ENCODE peak calls at places on chromosomes 5 and 9, in four cellular contexts. S, V, K and J are unnamed samples.
A peak's percentile ranks its signal among the peaks of the same experiment; 100 is the strongest.

GRCh38 chr9:80789831-80790230 is 899.5 kb downstream of the TLE1 start:
- DNase-seq in S (no peak), V (no peak), K (no peak), J (no peak)

GRCh38 chr9:111949919-111950318 is 53.3 kb downstream of the UGCG start:
- DNase-seq in S (peak; percentile 37), V (no peak), K (no peak), J (no peak)

GRCh38 chr9:129109504-129109903 is 1.1 kb downstream of the CRAT start:
- DNase-seq in S (peak; percentile 12), V (peak; percentile 41), K (peak; percentile 52), J (no peak)

GRCh38 chr5:138655530-138656245 is 80.5 kb upstream of the HSPA9 start:
- DNase-seq in S (peak; percentile 71), V (no peak), K (peak; percentile 38), J (no peak)

GRCh38 chr5:170651902-170652301 is 131.6 kb upstream of the GABRP start:
- DNase-seq in S (no peak), V (no peak), K (no peak), J (no peak)

GRCh38 chr5:103621548-103621930 is 59.0 kb upstream of the NUDT12 start:
- DNase-seq in S (no peak), V (no peak), K (no peak), J (no peak)

GRCh38 chr5:68727931-68728330 is 365.9 kb upstream of the SLC30A5 start:
- DNase-seq in S (no peak), V (no peak), K (no peak), J (no peak)

GRCh38 chr5:113140837-113141661 is 164.5 kb downstream of the DCP2 start:
- DNase-seq in S (peak; percentile 81), V (no peak), K (peak; percentile 26), J (no peak)

GRCh38 chr9:70600479-70600878 is 186.0 kb upstream of the KLF9 start:
- DNase-seq in S (peak; percentile 88), V (no peak), K (no peak), J (no peak)

GRCh38 chr9:100229136-100229535 is 123.6 kb downstream of the TEX10 start:
- DNase-seq in S (no peak), V (no peak), K (no peak), J (no peak)

GRCh38 chr5:123360910-123361309 is 62.3 kb downstream of the CEP120 start:
- DNase-seq in S (no peak), V (no peak), K (no peak), J (no peak)

GRCh38 chr5:149611327-149611726 is 30.0 kb downstream of the ARHGEF37 start:
- DNase-seq in S (peak; percentile 76), V (no peak), K (no peak), J (no peak)

GRCh38 chr9:113682297-113682771 is 193.8 kb upstream of the ZNF618 start:
- DNase-seq in S (peak; percentile 87), V (peak; percentile 94), K (peak; percentile 59), J (peak; percentile 78)

GRCh38 chr5:151680944-151681427 is 5.7 kb downstream of the SPARC start:
- DNase-seq in S (no peak), V (no peak), K (no peak), J (no peak)

GRCh38 chr5:132001647-132002561 is 9.6 kb downstream of the ACSL6 start:
- DNase-seq in S (peak; percentile 25), V (no peak), K (no peak), J (no peak)

GRCh38 chr5:1316941-1317340 is 22.1 kb upstream of the TERT start:
- DNase-seq in S (no peak), V (no peak), K (no peak), J (peak; percentile 45)

GRCh38 chr5:1511037-1511436 is 12.7 kb downstream of the LPCAT1 start:
- DNase-seq in S (no peak), V (no peak), K (peak; percentile 5), J (no peak)

GRCh38 chr5:90802695-90803317 is 244.2 kb downstream of the ADGRV1 start:
- DNase-seq in S (peak; percentile 37), V (peak; percentile 60), K (no peak), J (no peak)
- TF ChIP-seq CTCF in S (peak; percentile 77), V (peak; percentile 70), K (peak; percentile 57), J (peak; percentile 86)

GRCh38 chr5:76544268-76544926 is 78.8 kb downstream of the F2RL2 start:
- DNase-seq in S (peak; percentile 33), V (peak; percentile 64), K (no peak), J (no peak)
- TF ChIP-seq CTCF in S (peak; percentile 36), V (peak; percentile 69), K (peak; percentile 50), J (peak; percentile 73)

GRCh38 chr5:64074533-64074932 is 91.1 kb upstream of the RNF180 start:
- DNase-seq in S (peak; percentile 42), V (peak; percentile 49), K (no peak), J (no peak)
- TF ChIP-seq CTCF in S (peak; percentile 59), V (peak; percentile 35), K (peak; percentile 13), J (peak; percentile 77)

DNA sequence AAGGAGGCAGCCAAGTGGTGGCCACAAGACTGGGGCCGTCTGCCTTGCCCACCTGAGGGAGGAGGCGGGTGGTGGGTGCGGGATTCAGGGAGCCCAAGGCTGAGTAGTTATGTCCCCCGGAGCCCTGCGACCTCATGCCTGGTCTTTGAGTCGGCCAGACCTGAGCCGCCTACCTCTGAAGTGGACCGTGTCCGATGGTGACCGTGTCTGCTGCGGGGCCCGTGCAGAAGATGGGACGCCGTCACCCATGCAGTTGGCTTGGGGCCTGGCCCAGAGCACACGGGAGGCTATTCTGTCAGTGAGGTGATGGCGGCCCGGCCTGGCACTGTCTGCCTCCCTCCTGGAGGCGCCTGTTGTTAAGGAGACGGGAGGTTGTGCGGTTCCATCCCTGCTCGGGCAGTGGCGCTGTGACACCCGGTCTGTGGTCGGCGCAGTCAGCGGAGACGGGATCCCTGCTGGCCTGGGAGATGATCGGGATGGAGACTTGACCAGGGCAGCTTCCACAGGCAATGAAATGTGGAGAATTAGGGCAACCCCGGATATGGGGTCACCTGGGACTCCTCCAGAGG is 62.5 kb upstream of the FCN2 start:
- DNase-seq in S (no peak), V (no peak), K (no peak), J (no peak)
- TF ChIP-seq CTCF in S (no peak), V (no peak), K (no peak), J (no peak)